ENCODE peak calls at places on chromosome 16, in four cellular contexts. D, L, C and M are unnamed samples.

GRCh38 chr16:86929149-86929871 is 351.0 kb downstream of the FOXL1 start:
- DNase-seq in D (no peak), L (no peak), C (peak; percentile 80), M (no peak)

GRCh38 chr16:74309789-74310781 is 13.5 kb downstream of the PSMD7 start:
- DNase-seq in L (no peak), C (peak; percentile 59), D (no peak), M (peak; percentile 62)

GRCh38 chr16:5349661-5350060 is 252.1 kb upstream of the EEF2KMT start:
- DNase-seq in C (no peak), D (peak; percentile 16), L (no peak), M (no peak)

GRCh38 chr16:23642246-23642774 is 1.0 kb downstream of the DCTN5 start:
- DNase-seq in L (no peak), C (peak; percentile 7), D (no peak), M (no peak)

GRCh38 chr16:12017583-12017982 is 41.0 kb downstream of the SNX29 start:
- DNase-seq in D (no peak), C (no peak), L (no peak), M (no peak)

GRCh38 chr16:15950167-15950854 is 895 bp downstream of the ABCC1 start:
- DNase-seq in C (peak; percentile 66), D (no peak), L (no peak), M (peak; percentile 40)

GRCh38 chr16:50485232-50485631 is 63.0 kb upstream of the NKD1 start:
- DNase-seq in D (no peak), C (no peak), L (no peak), M (no peak)

GRCh38 chr16:85685251-85685650 is 3.5 kb downstream of the GINS2 start:
- DNase-seq in C (no peak), D (no peak), L (no peak), M (no peak)

GRCh38 chr16:13101828-13102227 is 200.4 kb downstream of the SHISA9 start:
- DNase-seq in C (no peak), L (no peak), D (no peak), M (no peak)

DNA sequence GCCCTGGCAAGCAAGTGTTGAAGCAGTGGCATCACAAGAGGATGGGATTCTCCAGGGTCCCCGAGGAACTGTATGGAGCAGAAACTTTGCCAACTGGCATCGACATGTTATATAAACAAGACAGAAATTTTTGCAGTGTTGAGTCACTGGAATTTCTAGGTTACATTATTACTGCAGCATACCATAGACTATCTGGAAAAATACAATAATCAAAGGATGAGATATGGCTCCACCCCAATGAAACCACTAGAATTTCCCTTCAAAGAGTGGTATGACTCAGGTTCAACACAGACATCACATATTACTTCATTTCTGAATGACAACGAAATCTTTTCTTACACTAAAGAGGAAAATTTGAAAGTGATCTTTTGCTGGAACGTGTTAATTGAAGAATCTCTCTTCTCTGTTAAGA is 343.0 kb upstream of the DYNLRB2 start:
- DNase-seq in D (no peak), L (no peak), C (no peak), M (peak; percentile 79)
- TF ChIP-seq CREM in D (no peak), L (no peak), C (no peak), M (no peak)

GRCh38 chr16:6888536-6888935 is 444.1 kb upstream of the RBFOX1 start:
- DNase-seq in D (no peak), C (no peak), L (no peak), M (no peak)
- TF ChIP-seq ATF2 in D (no peak), C (no peak), L (no peak), M (no peak)

GRCh38 chr16:80092686-80093085 is 448.1 kb upstream of the DYNLRB2 start:
- DNase-seq in C (no peak), L (no peak), D (no peak), M (no peak)
- TF ChIP-seq CREB1 in C (no peak), L (no peak), D (no peak), M (no peak)

DNA sequence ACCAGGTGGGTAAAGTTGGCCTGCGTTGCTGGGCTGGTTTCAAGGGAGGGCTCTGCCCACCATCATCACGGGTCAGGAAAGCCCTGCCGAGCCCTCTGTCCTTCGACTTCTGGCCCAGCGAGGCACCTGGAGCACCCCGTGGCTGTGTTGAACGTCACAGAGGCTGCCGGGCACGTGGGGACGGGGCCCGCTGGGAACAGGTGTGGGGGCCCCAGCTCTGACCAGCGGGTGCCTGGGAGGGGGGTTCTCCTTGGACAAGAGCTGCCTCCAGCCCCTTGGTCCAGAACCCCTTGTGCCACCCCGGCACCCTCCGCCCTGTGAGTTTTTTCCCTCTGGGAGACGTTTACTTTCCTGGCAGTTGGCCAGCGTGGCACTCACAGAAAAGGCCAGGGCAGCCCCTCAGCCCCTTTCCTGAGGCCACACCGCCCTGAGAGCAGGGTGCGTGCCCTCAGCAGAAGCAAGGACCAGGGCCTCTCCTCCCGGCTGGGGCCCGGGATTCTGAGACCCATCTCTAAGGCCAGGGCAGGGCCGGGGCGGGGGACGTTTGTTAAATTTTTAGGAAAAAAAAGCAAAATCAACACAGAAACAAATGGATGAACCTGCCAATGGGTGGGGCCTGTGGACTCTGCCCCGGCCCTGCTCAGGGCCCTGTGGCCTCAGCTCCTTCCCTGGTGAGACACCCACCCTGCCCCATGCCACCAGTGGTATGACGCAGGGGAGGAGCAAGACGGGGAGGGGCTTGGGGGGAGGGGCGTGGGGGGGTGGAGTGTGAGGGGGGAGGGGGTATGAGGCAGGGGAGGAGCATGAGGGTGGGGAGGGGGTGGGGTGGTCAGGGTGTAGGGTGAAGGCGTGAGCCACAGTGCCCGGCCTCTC is 31.3 kb upstream of the GNG13 start:
- DNase-seq in L (no peak), D (no peak), C (no peak), M (no peak)
- TF ChIP-seq CREM in L (no peak), D (no peak), C (no peak), M (no peak)

GRCh38 chr16:67184453-67185002 is 765 bp upstream of the MATCAP1 start:
- DNase-seq in C (no peak), D (peak; percentile 45), L (no peak), M (no peak)

GRCh38 chr16:67185003-67185865 is 1.5 kb upstream of the MATCAP1 start:
- DNase-seq in C (peak; percentile 94), D (peak; percentile 98), L (no peak), M (peak; percentile 86)

GRCh38 chr16:67185866-67186134 is 2.0 kb upstream of the MATCAP1 start:
- DNase-seq in D (no peak), L (no peak), C (no peak), M (no peak)

GRCh38 chr16:67187175-67187900 is 2.6 kb downstream of the EXOC3L1 start:
- DNase-seq in D (no peak), C (no peak), L (no peak), M (no peak)

DNA sequence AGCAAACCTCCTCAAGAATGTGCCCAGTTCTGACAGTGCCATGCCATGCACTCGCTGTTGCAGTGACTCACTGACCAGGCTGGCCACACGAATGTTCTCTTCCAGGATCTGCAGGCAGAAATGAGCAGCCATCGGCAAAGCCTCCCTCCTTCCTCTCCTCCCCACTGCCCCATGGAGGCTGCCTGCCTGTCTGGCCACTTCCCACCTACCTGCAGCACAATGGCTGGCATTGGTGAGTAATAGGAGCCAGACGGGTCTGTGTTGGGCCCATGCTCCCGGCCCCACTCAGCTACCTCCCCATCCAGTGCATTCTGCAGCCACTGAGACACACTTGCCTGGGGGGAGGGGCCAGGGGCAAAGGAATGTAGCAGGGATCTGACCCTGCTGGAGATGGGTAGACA is 2.8 kb upstream of the MATCAP1 start:
- DNase-seq in C (no peak), D (peak; percentile 41), L (no peak), M (no peak)
- TF ChIP-seq ATF2 in C (no peak), D (no peak), L (no peak), M (no peak)

GRCh38 chr16:83940157-83940556 is 12.9 kb upstream of the OSGIN1 start:
- DNase-seq in L (no peak), C (no peak), D (no peak), M (no peak)

GRCh38 chr16:83939266-83939856 is 13.7 kb upstream of the OSGIN1 start:
- DNase-seq in C (no peak), D (no peak), L (no peak), M (no peak)

GRCh38 chr16:83942815-83943515 is 10.1 kb upstream of the OSGIN1 start:
- DNase-seq in D (no peak), L (no peak), C (no peak), M (peak; percentile 98)

GRCh38 chr16:83942074-83942473 is 11.0 kb upstream of the OSGIN1 start:
- DNase-seq in C (no peak), D (no peak), L (no peak), M (no peak)

GRCh38 chr16:83940630-83941378 is 12.2 kb upstream of the OSGIN1 start:
- DNase-seq in D (no peak), C (no peak), L (no peak), M (no peak)
- TF ChIP-seq CREB1 in D (no peak), C (no peak), L (no peak), M (no peak)